ENCODE peak calls at places on chromosomes 7 and 10, in eight cellular contexts. One of them, this sample, is unnamed.

GRCh38 chr10:111756541-111757061 is 427.0 kb downstream of the GPAM start:
- DNase-seq in activated naive CD8-positive, alpha-beta T cell treated with anti-CD3 and anti-CD28 coated beads, Interleukin-2, amount 50 U/mL, for 24 hours: peak; percentile 4
- DNase-seq in mammary epithelial cell: peak; percentile 0
- DNase-seq in NCI-H748 treated with DMSO at 0.1 percent for 48 hours: no peak
- DNase-seq in stimulated activated naive CD4-positive, alpha-beta T cell: no peak
- DNase-seq in naive thymus-derived CD8-positive, alpha-beta T cell: no peak
- DNase-seq in sigmoid colon: peak; percentile 68
- DNase-seq in HT1080: peak; percentile 58
- DNase-seq in this sample: peak; percentile 89

GRCh38 chr7:27140108-27140842 is 3.2 kb downstream of the HOXA5 start:
- DNase-seq in stimulated activated naive CD4-positive, alpha-beta T cell: no peak
- DNase-seq in naive thymus-derived CD8-positive, alpha-beta T cell: no peak
- DNase-seq in HT1080: no peak
- DNase-seq in mammary epithelial cell: peak; percentile 54
- DNase-seq in sigmoid colon: no peak
- DNase-seq in NCI-H748 treated with DMSO at 0.1 percent for 48 hours: no peak
- DNase-seq in activated naive CD8-positive, alpha-beta T cell treated with anti-CD3 and anti-CD28 coated beads, Interleukin-2, amount 50 U/mL, for 24 hours: no peak
- DNase-seq in this sample: no peak

GRCh38 chr10:71264345-71265200 is 52.2 kb downstream of the UNC5B start:
- DNase-seq in activated naive CD8-positive, alpha-beta T cell treated with anti-CD3 and anti-CD28 coated beads, Interleukin-2, amount 50 U/mL, for 24 hours: no peak
- DNase-seq in sigmoid colon: no peak
- DNase-seq in NCI-H748 treated with DMSO at 0.1 percent for 48 hours: no peak
- DNase-seq in naive thymus-derived CD8-positive, alpha-beta T cell: no peak
- DNase-seq in HT1080: no peak
- DNase-seq in stimulated activated naive CD4-positive, alpha-beta T cell: no peak
- DNase-seq in mammary epithelial cell: no peak
- DNase-seq in this sample: no peak

GRCh38 chr7:3436746-3437145 is 135.7 kb downstream of the SDK1 start:
- DNase-seq in HT1080: peak; percentile 88
- DNase-seq in stimulated activated naive CD4-positive, alpha-beta T cell: no peak
- DNase-seq in NCI-H748 treated with DMSO at 0.1 percent for 48 hours: no peak
- DNase-seq in naive thymus-derived CD8-positive, alpha-beta T cell: no peak
- DNase-seq in sigmoid colon: no peak
- DNase-seq in activated naive CD8-positive, alpha-beta T cell treated with anti-CD3 and anti-CD28 coated beads, Interleukin-2, amount 50 U/mL, for 24 hours: no peak
- DNase-seq in mammary epithelial cell: peak; percentile 65
- DNase-seq in this sample: no peak

GRCh38 chr10:73424478-73424877 is 8.9 kb downstream of the MSS51 start:
- DNase-seq in sigmoid colon: no peak
- DNase-seq in stimulated activated naive CD4-positive, alpha-beta T cell: no peak
- DNase-seq in HT1080: no peak
- DNase-seq in NCI-H748 treated with DMSO at 0.1 percent for 48 hours: no peak
- DNase-seq in mammary epithelial cell: no peak
- DNase-seq in activated naive CD8-positive, alpha-beta T cell treated with anti-CD3 and anti-CD28 coated beads, Interleukin-2, amount 50 U/mL, for 24 hours: no peak
- DNase-seq in naive thymus-derived CD8-positive, alpha-beta T cell: no peak
- DNase-seq in this sample: no peak

GRCh38 chr7:6246257-6246917 is 26.0 kb downstream of the CYTH3 start:
- DNase-seq in sigmoid colon: no peak
- DNase-seq in mammary epithelial cell: no peak
- DNase-seq in activated naive CD8-positive, alpha-beta T cell treated with anti-CD3 and anti-CD28 coated beads, Interleukin-2, amount 50 U/mL, for 24 hours: no peak
- DNase-seq in NCI-H748 treated with DMSO at 0.1 percent for 48 hours: no peak
- DNase-seq in HT1080: no peak
- DNase-seq in naive thymus-derived CD8-positive, alpha-beta T cell: no peak
- DNase-seq in stimulated activated naive CD4-positive, alpha-beta T cell: no peak
- DNase-seq in this sample: no peak

GRCh38 chr7:27611043-27611442 is 51.6 kb downstream of the HIBADH start:
- DNase-seq in NCI-H748 treated with DMSO at 0.1 percent for 48 hours: peak; percentile 21
- DNase-seq in HT1080: no peak
- DNase-seq in stimulated activated naive CD4-positive, alpha-beta T cell: no peak
- DNase-seq in activated naive CD8-positive, alpha-beta T cell treated with anti-CD3 and anti-CD28 coated beads, Interleukin-2, amount 50 U/mL, for 24 hours: no peak
- DNase-seq in mammary epithelial cell: peak; percentile 60
- DNase-seq in sigmoid colon: no peak
- DNase-seq in naive thymus-derived CD8-positive, alpha-beta T cell: no peak
- DNase-seq in this sample: no peak

GRCh38 chr10:43874984-43875383 is 226.3 kb upstream of the ZNF32 start:
- DNase-seq in HT1080: no peak
- DNase-seq in mammary epithelial cell: no peak
- DNase-seq in sigmoid colon: no peak
- DNase-seq in naive thymus-derived CD8-positive, alpha-beta T cell: no peak
- DNase-seq in stimulated activated naive CD4-positive, alpha-beta T cell: no peak
- DNase-seq in activated naive CD8-positive, alpha-beta T cell treated with anti-CD3 and anti-CD28 coated beads, Interleukin-2, amount 50 U/mL, for 24 hours: no peak
- DNase-seq in NCI-H748 treated with DMSO at 0.1 percent for 48 hours: no peak
- DNase-seq in this sample: no peak

GRCh38 chr10:133034762-133035161 is 53.0 kb upstream of the ADGRA1 start:
- DNase-seq in sigmoid colon: no peak
- DNase-seq in mammary epithelial cell: no peak
- DNase-seq in activated naive CD8-positive, alpha-beta T cell treated with anti-CD3 and anti-CD28 coated beads, Interleukin-2, amount 50 U/mL, for 24 hours: no peak
- DNase-seq in NCI-H748 treated with DMSO at 0.1 percent for 48 hours: no peak
- DNase-seq in stimulated activated naive CD4-positive, alpha-beta T cell: no peak
- DNase-seq in HT1080: no peak
- DNase-seq in naive thymus-derived CD8-positive, alpha-beta T cell: no peak
- DNase-seq in this sample: no peak

GRCh38 chr10:71435571-71436267 is 39.0 kb downstream of the CDH23 start:
- DNase-seq in NCI-H748 treated with DMSO at 0.1 percent for 48 hours: no peak
- DNase-seq in sigmoid colon: no peak
- DNase-seq in stimulated activated naive CD4-positive, alpha-beta T cell: no peak
- DNase-seq in activated naive CD8-positive, alpha-beta T cell treated with anti-CD3 and anti-CD28 coated beads, Interleukin-2, amount 50 U/mL, for 24 hours: no peak
- DNase-seq in HT1080: no peak
- DNase-seq in naive thymus-derived CD8-positive, alpha-beta T cell: peak; percentile 10
- DNase-seq in mammary epithelial cell: no peak
- DNase-seq in this sample: no peak

GRCh38 chr10:125823663-125824251 is 411 bp downstream of the BCCIP start:
- DNase-seq in HT1080: no peak
- DNase-seq in sigmoid colon: no peak
- DNase-seq in NCI-H748 treated with DMSO at 0.1 percent for 48 hours: no peak
- DNase-seq in mammary epithelial cell: peak; percentile 4
- DNase-seq in stimulated activated naive CD4-positive, alpha-beta T cell: no peak
- DNase-seq in activated naive CD8-positive, alpha-beta T cell treated with anti-CD3 and anti-CD28 coated beads, Interleukin-2, amount 50 U/mL, for 24 hours: peak; percentile 20
- DNase-seq in naive thymus-derived CD8-positive, alpha-beta T cell: no peak
- DNase-seq in this sample: peak; percentile 41

GRCh38 chr10:79404231-79404609 is 41.2 kb downstream of the ZCCHC24 start:
- DNase-seq in naive thymus-derived CD8-positive, alpha-beta T cell: no peak
- DNase-seq in sigmoid colon: peak; percentile 95
- DNase-seq in HT1080: peak; percentile 55
- DNase-seq in activated naive CD8-positive, alpha-beta T cell treated with anti-CD3 and anti-CD28 coated beads, Interleukin-2, amount 50 U/mL, for 24 hours: no peak
- DNase-seq in stimulated activated naive CD4-positive, alpha-beta T cell: no peak
- DNase-seq in mammary epithelial cell: peak; percentile 23
- DNase-seq in NCI-H748 treated with DMSO at 0.1 percent for 48 hours: no peak
- DNase-seq in this sample: no peak

GRCh38 chr10:33279791-33280190 is 54.7 kb downstream of the NRP1 start:
- DNase-seq in mammary epithelial cell: peak; percentile 56
- DNase-seq in naive thymus-derived CD8-positive, alpha-beta T cell: no peak
- DNase-seq in HT1080: no peak
- DNase-seq in activated naive CD8-positive, alpha-beta T cell treated with anti-CD3 and anti-CD28 coated beads, Interleukin-2, amount 50 U/mL, for 24 hours: no peak
- DNase-seq in stimulated activated naive CD4-positive, alpha-beta T cell: no peak
- DNase-seq in sigmoid colon: no peak
- DNase-seq in NCI-H748 treated with DMSO at 0.1 percent for 48 hours: no peak
- DNase-seq in this sample: no peak

GRCh38 chr10:43842496-43842895 is 193.8 kb upstream of the ZNF32 start:
- DNase-seq in activated naive CD8-positive, alpha-beta T cell treated with anti-CD3 and anti-CD28 coated beads, Interleukin-2, amount 50 U/mL, for 24 hours: no peak
- DNase-seq in sigmoid colon: no peak
- DNase-seq in HT1080: peak; percentile 15
- DNase-seq in NCI-H748 treated with DMSO at 0.1 percent for 48 hours: no peak
- DNase-seq in naive thymus-derived CD8-positive, alpha-beta T cell: no peak
- DNase-seq in mammary epithelial cell: no peak
- DNase-seq in stimulated activated naive CD4-positive, alpha-beta T cell: no peak
- DNase-seq in this sample: no peak

This sample was measured in DMS53.